ENCODE peak calls at places on chromosome 3, in nine cellular contexts. R is caudate nucleus; D is HEK293T; C is CD8-positive, alpha-beta T cell; G is effector memory CD4-positive, alpha-beta T cell; E is AG10803; U is M059J; N is HFFc6; A is NCI-H460. K is an unnamed sample.

GRCh38 chr3:134074001-134074789 is 44.5 kb upstream of the SLCO2A1 start:
- DNase-seq in R (no peak), D (no peak), C (no peak), G (no peak), E (no peak), U (no peak), N (no peak), A (no peak), K (no peak)

GRCh38 chr3:125194849-125195601 is 17.5 kb downstream of the SLC12A8 start:
- DNase-seq in R (no peak), D (no peak), C (no peak), G (no peak), E (peak), U (peak), N (peak), A (no peak), K (no peak)

GRCh38 chr3:146184616-146185015 is 23.6 kb upstream of the PLOD2 start:
- DNase-seq in R (no peak), D (no peak), C (no peak), G (no peak), E (peak), U (peak), N (peak), A (no peak), K (no peak)

GRCh38 chr3:13142552-13143380 is 69.5 kb upstream of the IQSEC1 start:
- DNase-seq in R (no peak), D (no peak), C (no peak), G (no peak), E (no peak), U (no peak), N (no peak), A (no peak), K (no peak)

GRCh38 chr3:134242649-134243637 is 7.7 kb downstream of the RYK start:
- DNase-seq in R (no peak), D (no peak), C (no peak), G (no peak), E (peak), U (peak), N (peak), A (no peak), K (no peak)

GRCh38 chr3:33067484-33067883 is 29.5 kb downstream of the GLB1 start:
- DNase-seq in R (no peak), D (no peak), C (no peak), G (no peak), E (peak), U (peak), N (peak), A (no peak), K (no peak)

GRCh38 chr3:6321999-6322398 is 538.9 kb upstream of the GRM7 start:
- DNase-seq in R (no peak), D (no peak), C (no peak), G (no peak), E (no peak), U (no peak), N (no peak), A (no peak), K (no peak)

GRCh38 chr3:50433954-50434353 is 69.5 kb downstream of the CACNA2D2 start:
- DNase-seq in R (no peak), D (no peak), C (no peak), G (no peak), E (no peak), U (no peak), N (no peak), A (no peak), K (no peak)

GRCh38 chr3:124851136-124851535 is 36.0 kb downstream of the ITGB5 start:
- DNase-seq in R (no peak), D (no peak), C (no peak), G (no peak), E (peak), U (no peak), N (no peak), A (no peak), K (no peak)

GRCh38 chr3:98002717-98003116 is 30.5 kb upstream of the RIOX2 start:
- DNase-seq in R (no peak), D (no peak), C (no peak), G (no peak), E (no peak), U (no peak), N (no peak), A (no peak), K (no peak)

GRCh38 chr3:100144255-100144866 is 30.1 kb upstream of the FILIP1L start:
- DNase-seq in R (no peak), D (no peak), C (no peak), G (no peak), E (no peak), U (peak), N (no peak), A (no peak), K (no peak)

GRCh38 chr3:11769704-11770103 is 77.0 kb downstream of the TAMM41 start:
- DNase-seq in R (no peak), D (no peak), C (no peak), G (no peak), E (no peak), U (no peak), N (no peak), A (no peak), K (no peak)

K was measured in posterior cingulate gyrus.